ENCODE peak calls at places on chromosomes 1 and 21, in six cellular contexts. A is H1, I is suprapubic skin, B is SK-N-SH, Z is HL-60, M is transverse colon. H is an unnamed sample.
A peak's percentile ranks its signal among the peaks of the same experiment; 100 is the strongest.

GRCh38 chr1:20322081-20322824 is 31.6 kb downstream of the VWA5B1 start:
- DNase-seq in A (no peak), I (no peak), B (no peak), Z (no peak), M (no peak), H (peak; percentile 52)

GRCh38 chr1:84972377-84972987 is 24.4 kb downstream of the MCOLN2 start:
- DNase-seq in A (no peak), I (no peak), B (no peak), Z (no peak), M (no peak), H (no peak)

GRCh38 chr1:30934613-30935012 is 26.1 kb upstream of the SDC3 start:
- DNase-seq in A (no peak), I (no peak), B (no peak), Z (no peak), M (no peak), H (no peak)

GRCh38 chr1:206430031-206430983 is 40.0 kb upstream of the IKBKE start:
- DNase-seq in A (no peak), I (no peak), B (no peak), Z (peak; percentile 1), M (no peak), H (no peak)

GRCh38 chr1:82921759-82922158 is 1077.2 kb downstream of the TTLL7 start:
- DNase-seq in A (no peak), I (no peak), B (no peak), Z (no peak), M (no peak), H (no peak)

GRCh38 chr1:204191481-204191880 is 4.8 kb downstream of the KISS1 start:
- DNase-seq in A (no peak), I (no peak), B (no peak), Z (no peak), M (no peak), H (no peak)

GRCh38 chr1:54384921-54385726 is 21.1 kb downstream of the SSBP3 start:
- DNase-seq in A (no peak), I (no peak), B (no peak), Z (no peak), M (no peak), H (no peak)

GRCh38 chr1:150557065-150557600 is 7.9 kb downstream of the ADAMTSL4 start:
- DNase-seq in A (no peak), I (no peak), B (no peak), Z (no peak), M (peak; percentile 13), H (peak; percentile 9)

GRCh38 chr1:208233546-208233945 is 10.6 kb downstream of the PLXNA2 start:
- DNase-seq in A (no peak), I (peak; percentile 40), B (no peak), Z (no peak), M (peak; percentile 60), H (no peak)

GRCh38 chr1:89941110-89941770 is 53.7 kb upstream of the ZNF326 start:
- DNase-seq in A (peak; percentile 46), I (no peak), B (no peak), Z (peak; percentile 40), M (no peak), H (no peak)

GRCh38 chr21:15592271-15592860 is 137.4 kb upstream of the USP25 start:
- DNase-seq in A (no peak), I (no peak), B (peak; percentile 27), Z (no peak), M (no peak), H (no peak)

GRCh38 chr1:40755052-40755451 is 28.5 kb upstream of the KCNQ4 start:
- DNase-seq in A (no peak), I (no peak), B (no peak), Z (peak; percentile 38), M (no peak), H (no peak)

GRCh38 chr21:35340273-35340672 is 291.2 kb upstream of the RUNX1 start:
- DNase-seq in A (no peak), I (no peak), B (no peak), Z (no peak), M (peak; percentile 44), H (no peak)

GRCh38 chr1:88917321-88918025 is 26.1 kb upstream of the GTF2B start:
- DNase-seq in A (no peak), I (no peak), B (no peak), Z (no peak), M (no peak), H (no peak)

GRCh38 chr1:29889776-29890175 is 653.5 kb downstream of the PTPRU start:
- DNase-seq in A (no peak), I (no peak), B (no peak), Z (no peak), M (no peak), H (no peak)

GRCh38 chr1:13461977-13462376 is 51.7 kb downstream of the PRAMEF20 start:
- DNase-seq in A (no peak), I (no peak), B (no peak), Z (no peak), M (no peak), H (no peak)

GRCh38 chr21:42649122-42650032 is 4.0 kb upstream of the PDE9A start:
- DNase-seq in A (no peak), I (no peak), B (no peak), Z (no peak), M (no peak), H (no peak)

GRCh38 chr1:150272379-150272840 is at the start of gene C1orf54:
- DNase-seq in A (peak; percentile 75), I (no peak), B (no peak), Z (no peak), M (peak; percentile 26), H (no peak)

GRCh38 chr1:54290443-54291184 is 90.6 kb downstream of the MRPL37 start:
- DNase-seq in A (no peak), I (no peak), B (no peak), Z (no peak), M (no peak), H (no peak)

GRCh38 chr1:70196333-70196732 is 9.0 kb downstream of the LRRC40 start:
- DNase-seq in A (no peak), I (no peak), B (no peak), Z (no peak), M (no peak), H (no peak)

GRCh38 chr21:21148514-21148913 is 150.3 kb downstream of the NCAM2 start:
- DNase-seq in A (no peak), I (no peak), B (no peak), Z (no peak), M (no peak), H (no peak)

GRCh38 chr21:46202592-46203202 is 18.4 kb upstream of the SPATC1L start:
- DNase-seq in A (no peak), I (peak; percentile 36), B (peak; percentile 4), Z (no peak), M (no peak), H (no peak)

GRCh38 chr21:26110703-26111102 is 59.9 kb downstream of the APP start:
- DNase-seq in A (no peak), I (no peak), B (no peak), Z (no peak), M (no peak), H (no peak)

GRCh38 chr1:209455133-209455532 is 128.4 kb upstream of the CAMK1G start:
- DNase-seq in A (no peak), I (no peak), B (no peak), Z (no peak), M (no peak), H (no peak)

GRCh38 chr1:39170731-39171375 is 33.6 kb upstream of the MACF1 start:
- DNase-seq in A (no peak), I (no peak), B (peak; percentile 29), Z (no peak), M (no peak), H (no peak)

GRCh38 chr1:228158690-228159665 is 6.6 kb upstream of the IBA57 start:
- DNase-seq in A (no peak), I (no peak), B (no peak), Z (no peak), M (no peak), H (no peak)

GRCh38 chr21:45583831-45584509 is 41.7 kb upstream of the SLC19A1 start:
- DNase-seq in A (no peak), I (peak; percentile 32), B (no peak), Z (no peak), M (peak; percentile 1), H (no peak)

GRCh38 chr1:206839857-206840256 is 25.6 kb upstream of the IL20 start:
- DNase-seq in A (no peak), I (no peak), B (no peak), Z (no peak), M (no peak), H (no peak)

GRCh38 chr1:169119405-169119804 is 12.9 kb downstream of the ATP1B1 start:
- DNase-seq in A (no peak), I (no peak), B (no peak), Z (no peak), M (no peak), H (no peak)

GRCh38 chr1:183630748-183631147 is 4.8 kb downstream of the ARPC5 start:
- DNase-seq in A (no peak), I (no peak), B (no peak), Z (no peak), M (no peak), H (no peak)

GRCh38 chr21:31255846-31256395 is 88.1 kb downstream of the TIAM1 start:
- DNase-seq in A (no peak), I (no peak), B (no peak), Z (no peak), M (no peak), H (no peak)

GRCh38 chr1:94169126-94169525 is 48.2 kb upstream of the ABCA4 start:
- DNase-seq in A (no peak), I (no peak), B (no peak), Z (no peak), M (no peak), H (no peak)
- TF ChIP-seq POLR2AphosphoS5 in A (no peak), I (no peak), B (no peak), Z (no peak), M (no peak), H (no peak)

DNA sequence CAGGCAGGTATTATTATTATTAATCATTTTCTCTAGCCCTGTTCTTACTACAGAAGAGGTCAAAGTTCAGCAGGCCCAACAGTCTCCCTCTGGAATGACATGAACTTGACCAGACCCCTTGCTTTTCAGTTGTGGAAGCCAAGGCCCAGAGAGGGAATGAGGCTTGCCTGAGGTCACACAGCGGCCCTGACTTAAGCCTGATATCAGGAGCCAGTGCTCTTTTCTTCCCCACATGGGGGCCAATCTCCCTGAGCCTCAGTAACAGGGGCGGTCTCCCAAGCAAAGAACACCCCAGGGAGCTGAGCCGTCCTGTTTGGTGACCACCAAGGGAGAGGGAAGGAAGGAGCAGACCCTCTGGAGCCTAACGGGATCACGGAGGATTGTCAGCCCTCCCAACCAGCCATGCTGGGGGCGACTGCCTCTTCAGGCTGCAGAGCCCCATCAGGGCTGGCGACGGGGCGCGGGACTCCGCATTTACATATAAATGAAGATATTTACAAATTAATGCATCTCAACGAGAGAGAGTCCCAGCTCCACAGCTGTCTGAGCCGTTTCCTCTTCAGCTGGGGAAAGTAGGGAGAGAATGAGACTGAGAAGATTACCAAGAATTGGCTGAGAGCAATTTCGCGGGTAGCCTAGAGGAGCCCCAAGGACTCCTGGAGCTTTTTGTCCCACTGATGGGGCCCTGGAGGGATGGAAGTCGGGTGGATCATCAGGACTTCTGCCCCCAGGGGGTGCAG is 186.1 kb upstream of the KLHDC7A start:
- DNase-seq in A (peak; percentile 78), I (no peak), B (no peak), Z (no peak), M (no peak), H (no peak)
- TF ChIP-seq POLR2AphosphoS5 in A (no peak), I (no peak), B (no peak), Z (no peak), M (no peak), H (no peak)

GRCh38 chr1:43396059-43396458 is 6.4 kb downstream of the SZT2 start:
- DNase-seq in A (no peak), I (no peak), B (no peak), Z (no peak), M (no peak), H (no peak)
- TF ChIP-seq POLR2AphosphoS5 in A (no peak), I (no peak), B (no peak), Z (no peak), M (no peak), H (no peak)

GRCh38 chr21:33510826-33511225 is 19.3 kb upstream of the DNAJC28 start:
- DNase-seq in A (no peak), I (no peak), B (no peak), Z (no peak), M (no peak), H (no peak)
- TF ChIP-seq POLR2AphosphoS5 in A (no peak), I (no peak), B (no peak), Z (no peak), M (no peak), H (no peak)

H was measured in GM12892.